ENCODE peak calls at places on chromosomes 2 and 18, in eight cellular contexts. F is IMR-90, X is brain microvascular endothelial cell, M is endothelial cell of umbilical vein, Z is spleen, O is A549, J is left ventricle myocardium inferior, Y is endodermal cell. K is an unnamed sample.

GRCh38 chr2:7837232-7837760 is 844.6 kb upstream of the ID2 start:
- DNase-seq in F (no peak), X (no peak), M (no peak), Z (no peak), O (no peak), J (no peak), Y (peak), K (no peak)

GRCh38 chr2:130327703-130328527 is 14.8 kb upstream of the IMP4 start:
- DNase-seq in F (peak), X (peak), M (no peak), Z (no peak), O (no peak), J (no peak), Y (peak), K (peak)

GRCh38 chr2:195656131-195656858 is 731 bp upstream of the SLC39A10 start:
- DNase-seq in F (peak), X (no peak), M (no peak), Z (no peak), O (no peak), J (no peak), Y (no peak), K (no peak)

GRCh38 chr2:27227501-27227900 is 10.3 kb downstream of the CAD start:
- DNase-seq in F (no peak), X (no peak), M (no peak), Z (no peak), O (no peak), J (no peak), Y (no peak), K (no peak)

GRCh38 chr18:13369353-13369752 is 150.8 kb downstream of the LDLRAD4 start:
- DNase-seq in F (no peak), X (no peak), M (no peak), Z (no peak), O (no peak), J (no peak), Y (peak), K (no peak)

GRCh38 chr2:44330801-44331200 is 30.5 kb downstream of the PREPL start:
- DNase-seq in F (peak), X (peak), M (no peak), Z (no peak), O (no peak), J (no peak), Y (no peak), K (peak)

GRCh38 chr2:120770641-120771040 is 35.0 kb downstream of the GLI2 start:
- DNase-seq in F (no peak), X (no peak), M (no peak), Z (peak), O (no peak), J (peak), Y (peak), K (no peak)

GRCh38 chr2:227460079-227460485 is 11.9 kb upstream of the AGFG1 start:
- DNase-seq in F (peak), X (peak), M (no peak), Z (peak), O (no peak), J (no peak), Y (no peak), K (peak)

GRCh38 chr18:75071866-75072671 is 136.9 kb downstream of the PTGR3 start:
- DNase-seq in F (no peak), X (no peak), M (no peak), Z (peak), O (no peak), J (no peak), Y (no peak), K (no peak)
- H3K4me3 ChIP-seq in F (no peak), X (no peak), M (no peak), Z (no peak), O (no peak), J (peak), Y (no peak), K (no peak)

GRCh38 chr2:12941203-12941602 is 224.5 kb downstream of the TRIB2 start:
- DNase-seq in F (no peak), X (no peak), M (no peak), Z (no peak), O (no peak), J (no peak), Y (no peak), K (no peak)
- TF ChIP-seq CTCF in F (no peak), X (no peak), M (no peak), Z (no peak), O (no peak), J (no peak), Y (no peak), K (no peak)

GRCh38 chr18:50559750-50560680 is at the start of gene MAPK4:
- DNase-seq in F (no peak), X (no peak), M (no peak), Z (peak), O (no peak), J (peak), Y (peak), K (peak)
- H3K4me3 ChIP-seq in F (peak), X (peak), M (no peak), Z (peak), O (peak), J (peak), Y (peak), K (peak)

DNA sequence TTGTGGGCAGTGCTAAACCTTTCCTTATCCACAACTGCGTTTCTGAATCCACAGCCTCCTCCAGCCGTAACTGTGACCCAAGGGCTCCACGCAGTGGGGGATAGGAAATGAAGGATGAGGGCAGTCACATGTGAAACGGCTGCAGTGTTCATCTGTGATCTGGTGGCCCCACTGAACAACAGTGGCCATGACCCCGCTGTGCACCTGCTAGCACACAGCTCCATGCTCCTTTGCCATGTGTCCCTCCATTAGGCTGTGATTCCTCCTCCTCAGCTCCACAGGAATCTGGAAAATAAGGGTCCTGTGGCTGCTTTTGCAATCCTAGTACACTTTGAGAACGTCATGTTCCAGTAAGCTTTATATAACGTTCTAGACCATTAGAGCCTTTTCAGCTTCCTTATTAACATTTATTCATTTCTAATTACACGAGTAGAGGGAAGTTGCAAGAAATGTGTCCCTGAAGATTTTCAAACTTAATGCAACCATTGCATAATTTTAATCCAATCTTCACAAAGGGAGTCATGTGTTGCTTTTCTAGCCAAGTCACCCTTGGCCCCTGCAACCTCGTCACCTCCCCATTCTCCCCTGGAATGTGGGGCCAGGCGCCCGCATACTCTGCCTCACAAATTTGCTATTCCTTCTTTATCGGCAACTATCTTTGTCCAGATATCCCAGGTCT is 7.1 kb upstream of the NAPG start:
- DNase-seq in F (peak), X (peak), M (peak), Z (no peak), O (no peak), J (peak), Y (no peak), K (no peak)
- TF ChIP-seq CTCF in F (peak), X (peak), M (no peak), Z (no peak), O (no peak), J (peak), Y (peak), K (peak)

DNA sequence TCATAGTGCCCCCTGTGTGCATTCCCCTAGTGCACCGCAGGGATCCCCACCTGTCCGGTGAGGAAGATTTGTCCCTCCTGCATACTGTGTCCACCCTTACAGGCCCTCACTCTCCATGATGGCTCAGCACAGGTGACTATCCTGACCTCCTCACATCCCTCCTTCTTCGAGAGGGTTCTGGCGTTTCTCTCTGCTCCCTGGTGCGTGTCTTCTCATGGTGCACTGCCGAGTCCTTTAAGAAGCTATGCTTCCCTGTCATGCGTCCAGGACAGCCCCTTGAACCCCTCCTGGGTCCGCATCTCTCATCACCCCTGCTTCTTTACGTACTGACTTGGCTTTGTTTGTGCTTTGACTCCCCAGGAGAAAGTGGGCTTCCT is 1.0 kb upstream of the STK25 start:
- DNase-seq in F (no peak), X (no peak), M (no peak), Z (no peak), O (no peak), J (no peak), Y (no peak), K (no peak)
- H3K4me3 ChIP-seq in F (peak), X (peak), M (no peak), Z (peak), O (peak), J (peak), Y (peak), K (peak)

DNA sequence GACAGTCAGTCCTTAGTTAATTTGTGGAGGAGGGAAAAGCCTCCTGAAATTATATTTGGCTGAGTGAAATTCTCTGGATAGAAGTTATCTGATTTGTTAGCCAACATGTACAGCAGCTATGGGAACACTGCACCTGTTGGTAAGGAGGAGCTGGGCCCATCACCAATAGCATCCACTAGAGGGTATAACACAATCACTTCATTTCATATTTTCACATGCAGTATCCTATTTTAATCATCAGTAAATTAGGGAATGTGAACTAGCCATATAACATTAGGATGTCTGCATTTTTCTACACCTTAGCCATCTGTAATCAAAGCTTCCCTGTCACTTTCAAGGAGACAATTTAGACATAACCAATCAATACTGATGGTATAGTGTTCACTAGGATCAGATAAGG is 818.4 kb upstream of the CDH2 start:
- DNase-seq in F (peak), X (no peak), M (peak), Z (no peak), O (no peak), J (no peak), Y (no peak), K (no peak)
- TF ChIP-seq CTCF in F (peak), X (peak), M (no peak), Z (no peak), O (no peak), J (no peak), Y (peak), K (peak)

K was measured in foreskin fibroblast.